ENCODE peak calls at places on chromosomes 2 and 18, in four cellular contexts. One of them, this sample, is unnamed. For H3K4me1, the result is how much of the 10 kb centered on the place peaks cover.

GRCh38 chr2:168096158-168096557 is 151.2 kb downstream of the STK39 start:
- DNase-seq in hepatocyte: no peak
- DNase-seq in fibroblast of lung: no peak
- DNase-seq in H9: no peak
- DNase-seq in this sample: no peak

GRCh38 chr2:225328192-225328591 is 71.3 kb upstream of the NYAP2 start:
- DNase-seq in fibroblast of lung: peak
- DNase-seq in H9: no peak
- DNase-seq in hepatocyte: peak
- DNase-seq in this sample: no peak

GRCh38 chr2:19299032-19299431 is 59.4 kb downstream of the OSR1 start:
- DNase-seq in H9: no peak
- DNase-seq in hepatocyte: peak
- DNase-seq in fibroblast of lung: peak
- DNase-seq in this sample: no peak

GRCh38 chr2:183996825-183997823 is 601.2 kb upstream of the ZNF804A start:
- DNase-seq in H9: no peak
- DNase-seq in hepatocyte: peak
- DNase-seq in fibroblast of lung: peak
- DNase-seq in this sample: no peak

GRCh38 chr18:76977108-76977621 is 154.8 kb downstream of the ZNF236 start:
- DNase-seq in H9: peak
- DNase-seq in fibroblast of lung: no peak
- DNase-seq in hepatocyte: no peak
- DNase-seq in this sample: no peak

GRCh38 chr18:64208531-64208930 is 59.6 kb upstream of the LINC00305 start:
- DNase-seq in fibroblast of lung: no peak
- DNase-seq in H9: no peak
- DNase-seq in hepatocyte: no peak
- DNase-seq in this sample: no peak

GRCh38 chr2:22442051-22442450 is 942.9 kb upstream of the KLHL29 start:
- DNase-seq in H9: no peak
- DNase-seq in hepatocyte: no peak
- DNase-seq in fibroblast of lung: no peak
- DNase-seq in this sample: no peak

GRCh38 chr2:70118798-70119454 is 31.6 kb downstream of the PCBP1 start:
- DNase-seq in hepatocyte: no peak
- DNase-seq in H9: peak
- DNase-seq in fibroblast of lung: no peak
- DNase-seq in this sample: peak

GRCh38 chr18:60090170-60090569 is 190.4 kb downstream of the PMAIP1 start:
- DNase-seq in fibroblast of lung: no peak
- DNase-seq in hepatocyte: peak
- DNase-seq in H9: no peak
- DNase-seq in this sample: no peak

GRCh38 chr2:227043981-227044380 is 120.0 kb downstream of the COL4A4 start:
- DNase-seq in fibroblast of lung: no peak
- DNase-seq in H9: no peak
- DNase-seq in hepatocyte: no peak
- DNase-seq in this sample: no peak

GRCh38 chr2:211077216-211077764 is 520.9 kb downstream of the CPS1 start:
- DNase-seq in fibroblast of lung: no peak
- DNase-seq in hepatocyte: no peak
- DNase-seq in H9: no peak
- DNase-seq in this sample: no peak

GRCh38 chr2:99377879-99378278 is 40.7 kb downstream of the EIF5B start:
- DNase-seq in fibroblast of lung: no peak
- DNase-seq in hepatocyte: no peak
- DNase-seq in H9: no peak
- DNase-seq in this sample: no peak

GRCh38 chr2:232444409-232445148 is 11.4 kb upstream of the ALPI start:
- DNase-seq in fibroblast of lung: peak
- DNase-seq in hepatocyte: peak
- DNase-seq in H9: peak
- DNase-seq in this sample: peak

GRCh38 chr2:32946314-32947075 is at the start of gene LTBP1:
- DNase-seq in H9: peak
- DNase-seq in fibroblast of lung: peak
- DNase-seq in hepatocyte: peak
- DNase-seq in this sample: peak

GRCh38 chr18:29181151-29181901 is 1004.4 kb upstream of the CDH2 start:
- DNase-seq in hepatocyte: peak
- DNase-seq in H9: no peak
- DNase-seq in fibroblast of lung: peak
- DNase-seq in this sample: no peak

GRCh38 chr18:44182363-44182762 is 498.3 kb upstream of the SETBP1 start:
- DNase-seq in H9: no peak
- DNase-seq in hepatocyte: no peak
- DNase-seq in fibroblast of lung: no peak
- DNase-seq in this sample: no peak

GRCh38 chr2:74908763-74909444 is 49.5 kb upstream of the POLE4 start:
- DNase-seq in fibroblast of lung: peak
- DNase-seq in hepatocyte: no peak
- DNase-seq in H9: peak
- DNase-seq in this sample: no peak

GRCh38 chr2:239780236-239780997 is 244.7 kb downstream of the NDUFA10 start:
- DNase-seq in fibroblast of lung: no peak
- DNase-seq in hepatocyte: no peak
- DNase-seq in H9: no peak
- DNase-seq in this sample: no peak

GRCh38 chr2:9201185-9201891 is 5.3 kb upstream of the ASAP2 start:
- DNase-seq in hepatocyte: no peak
- DNase-seq in H9: no peak
- DNase-seq in fibroblast of lung: peak
- DNase-seq in this sample: no peak

GRCh38 chr18:79614211-79615028 is 65.2 kb upstream of the CTDP1 start:
- DNase-seq in H9: no peak
- DNase-seq in hepatocyte: no peak
- DNase-seq in fibroblast of lung: no peak
- DNase-seq in this sample: no peak

GRCh38 chr18:35041752-35042379 is 653 bp downstream of the MAPRE2 start:
- DNase-seq in hepatocyte: no peak
- DNase-seq in H9: no peak
- DNase-seq in fibroblast of lung: peak
- DNase-seq in this sample: no peak

GRCh38 chr18:22176622-22177495 is 7.5 kb downstream of the GATA6 start:
- DNase-seq in fibroblast of lung: no peak
- DNase-seq in H9: peak
- DNase-seq in hepatocyte: peak
- DNase-seq in this sample: no peak

GRCh38 chr2:215698566-215698965 is 262.7 kb upstream of the FN1 start:
- DNase-seq in H9: no peak
- DNase-seq in hepatocyte: no peak
- DNase-seq in fibroblast of lung: peak
- DNase-seq in this sample: no peak

GRCh38 chr2:229346801-229347540 is 75.9 kb upstream of the PID1 start:
- DNase-seq in hepatocyte: no peak
- DNase-seq in H9: no peak
- DNase-seq in fibroblast of lung: peak
- DNase-seq in this sample: no peak

GRCh38 chr2:66057844-66058243 is 377.1 kb upstream of the MEIS1 start:
- DNase-seq in fibroblast of lung: no peak
- DNase-seq in hepatocyte: no peak
- DNase-seq in H9: no peak
- DNase-seq in this sample: no peak

GRCh38 chr18:11005528-11005927 is 143.8 kb downstream of the PIEZO2 start:
- DNase-seq in fibroblast of lung: peak
- DNase-seq in hepatocyte: peak
- DNase-seq in H9: no peak
- DNase-seq in this sample: no peak

DNA sequence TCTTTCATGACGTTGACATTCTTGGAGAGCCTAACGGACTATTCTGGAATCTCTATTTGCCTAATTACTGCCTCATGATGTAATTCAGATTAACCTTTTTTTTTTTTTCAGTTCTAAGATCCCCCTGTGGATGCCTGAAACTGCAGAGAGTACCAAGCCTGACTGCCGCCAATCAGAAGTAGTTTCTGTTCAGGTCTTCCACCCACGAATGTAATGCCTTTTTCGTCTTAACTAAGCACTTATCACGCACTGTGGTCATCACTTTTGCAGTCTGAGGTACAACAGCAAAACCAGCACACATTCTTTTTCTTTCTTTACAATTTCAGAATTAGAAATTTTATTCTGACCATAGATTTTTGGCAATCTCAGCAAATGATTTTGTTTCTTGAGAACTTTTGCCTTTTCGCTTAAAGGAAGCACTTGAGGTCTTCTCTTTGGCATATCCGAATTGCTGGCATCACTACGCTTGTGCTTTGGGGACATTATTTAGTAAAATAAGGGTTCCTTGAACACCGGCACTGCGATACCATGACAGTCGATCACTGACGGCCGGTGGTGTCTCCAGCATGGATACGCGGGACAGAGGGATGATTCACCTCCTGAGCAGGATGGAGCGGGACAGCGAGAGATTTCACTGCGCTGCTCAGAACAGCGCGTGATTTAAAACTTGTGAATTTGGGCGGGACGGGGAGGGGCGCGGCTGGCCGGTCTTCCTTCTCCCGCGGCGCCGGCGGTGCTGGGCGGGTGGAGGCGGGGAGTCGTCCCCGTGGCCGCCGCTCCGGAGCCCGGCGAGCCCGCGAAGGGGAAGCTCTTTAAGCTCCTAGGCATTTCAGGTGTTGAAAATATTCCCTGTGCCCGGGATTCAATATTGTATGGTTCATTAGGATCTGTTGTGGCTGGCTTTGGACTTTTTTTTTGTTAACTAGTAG is 32.0 kb upstream of the GPR55 start:
- DNase-seq in fibroblast of lung: peak
- DNase-seq in H9: peak
- DNase-seq in hepatocyte: peak
- DNase-seq in this sample: no peak
- H3K4me1 ChIP-seq in fibroblast of lung: under half
- H3K4me1 ChIP-seq in H9: under half
- H3K4me1 ChIP-seq in hepatocyte: under half
- H3K4me1 ChIP-seq in this sample: under half

GRCh38 chr2:126358122-126358521 is 297.8 kb upstream of the GYPC start:
- DNase-seq in H9: no peak
- DNase-seq in hepatocyte: no peak
- DNase-seq in fibroblast of lung: no peak
- DNase-seq in this sample: no peak

DNA sequence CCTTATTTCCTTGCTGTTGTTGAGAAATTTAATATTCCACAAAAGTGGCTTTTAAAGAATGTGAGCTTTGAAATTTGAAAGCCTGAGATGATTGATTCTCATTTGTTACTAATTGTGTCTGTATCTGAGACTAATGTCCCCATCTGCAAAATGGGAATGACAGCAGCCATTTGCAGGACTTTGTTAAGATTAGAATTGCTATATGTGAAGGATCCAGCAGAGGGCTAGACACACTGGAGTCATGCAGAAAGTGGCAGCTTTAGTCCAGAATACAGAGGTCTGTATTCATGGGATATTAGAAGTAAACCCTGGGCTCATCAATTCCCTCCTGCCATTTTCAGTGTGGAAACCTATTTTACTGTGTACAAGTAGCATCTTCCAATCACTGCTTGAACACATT is 296.5 kb upstream of the GYPC start:
- DNase-seq in hepatocyte: no peak
- DNase-seq in H9: no peak
- DNase-seq in fibroblast of lung: no peak
- DNase-seq in this sample: peak
- TF ChIP-seq CTCF in hepatocyte: peak
- TF ChIP-seq CTCF in H9: peak
- TF ChIP-seq CTCF in fibroblast of lung: peak
- TF ChIP-seq CTCF in this sample: peak

DNA sequence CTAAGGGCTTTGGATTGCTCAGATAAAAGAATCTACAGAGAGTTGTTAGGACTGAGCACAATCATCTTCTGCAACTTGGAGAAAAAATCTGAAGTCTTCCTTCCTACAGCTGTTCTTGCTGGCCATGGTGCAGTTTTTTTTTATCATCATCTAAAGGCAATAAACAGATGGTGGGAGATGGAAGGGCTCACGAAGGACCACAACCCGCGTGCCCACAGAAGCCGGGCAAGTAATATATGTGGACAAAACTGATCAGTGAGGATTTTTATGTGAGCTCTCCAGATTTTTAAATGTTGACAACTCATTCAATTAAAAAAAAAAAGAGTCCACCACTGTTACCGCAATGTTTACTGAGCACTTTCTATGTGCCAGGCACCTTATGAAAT is 55.9 kb upstream of the CREB1 start:
- DNase-seq in hepatocyte: no peak
- DNase-seq in H9: no peak
- DNase-seq in fibroblast of lung: no peak
- DNase-seq in this sample: no peak
- H2AFZ ChIP-seq in hepatocyte: no peak
- H2AFZ ChIP-seq in H9: no peak
- H2AFZ ChIP-seq in fibroblast of lung: no peak
- H2AFZ ChIP-seq in this sample: no peak

DNA sequence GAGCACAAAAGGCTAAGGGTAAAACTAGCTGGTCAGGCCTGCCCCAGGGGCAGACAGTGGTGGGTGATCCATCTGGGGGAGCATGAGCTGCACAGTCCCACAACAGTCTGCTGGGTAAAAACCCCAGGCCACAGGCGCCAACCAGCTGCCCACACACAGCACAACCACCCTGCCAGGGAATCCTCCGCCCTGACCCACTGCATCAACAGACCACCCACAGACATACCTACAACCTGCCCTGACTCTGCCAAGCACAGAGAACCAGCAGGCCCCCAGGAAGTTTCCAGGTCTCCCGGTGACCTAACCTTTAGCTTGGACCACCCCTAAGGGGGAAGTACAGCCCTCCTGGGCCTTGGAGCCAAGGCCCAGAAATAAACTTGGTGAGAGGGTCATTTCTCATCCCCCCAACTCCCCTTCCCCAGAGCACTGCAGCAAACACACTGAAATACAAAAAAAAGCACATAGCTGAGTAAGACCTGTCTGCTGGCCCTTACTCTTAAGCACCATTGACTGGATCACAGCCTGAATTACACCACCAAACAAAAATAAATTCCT is 118.3 kb upstream of the CAB39 start:
- DNase-seq in fibroblast of lung: no peak
- DNase-seq in hepatocyte: no peak
- DNase-seq in H9: no peak
- DNase-seq in this sample: no peak
- H3K4me1 ChIP-seq in fibroblast of lung: under half
- H3K4me1 ChIP-seq in hepatocyte: under half
- H3K4me1 ChIP-seq in H9: under half
- H3K4me1 ChIP-seq in this sample: under half

DNA sequence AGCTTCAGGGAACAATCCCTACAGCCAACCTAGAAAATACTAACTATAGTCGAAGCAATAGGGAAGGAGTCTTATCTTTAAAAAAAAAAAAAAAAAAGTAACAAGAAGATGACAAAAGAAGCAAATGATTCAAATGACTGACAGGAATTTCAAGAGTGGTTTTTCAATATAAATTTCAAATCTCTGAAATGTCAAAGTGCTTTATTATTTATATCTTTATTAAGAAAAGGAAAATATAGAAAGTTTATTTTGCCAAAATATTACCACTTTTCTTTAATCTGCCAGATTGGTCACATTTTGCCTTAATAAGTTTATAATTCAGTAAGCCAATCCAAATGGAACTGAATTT is 63.5 kb upstream of the HNRNPA3 start:
- DNase-seq in H9: no peak
- DNase-seq in fibroblast of lung: no peak
- DNase-seq in hepatocyte: no peak
- DNase-seq in this sample: no peak
- TF ChIP-seq CTCF in H9: peak
- TF ChIP-seq CTCF in fibroblast of lung: no peak
- TF ChIP-seq CTCF in hepatocyte: no peak
- TF ChIP-seq CTCF in this sample: no peak

This sample was measured in DND-41.